ENCODE peak calls at places on chromosomes 2 and 18, in nine cellular contexts. M is stimulated activated naive B cell treated with anti-CD40 and anti-IgM and Interleukin-4, amounts not matched to agents 10 μg/mL and 1 μg/mL and 100 μg/mL, for 72 hours; D is NCI-H774; G is activated naive CD4-positive, alpha-beta T cell treated with Interleukin-2 at 50 U/mL for 16 hours; E is thoracic aorta; N is lower leg skin; O is astrocyte; S is anterior cingulate cortex; P is kidney epithelial cell. R is an unnamed sample.

GRCh38 chr2:214604861-214605260 is 194.0 kb downstream of the VWC2L start:
- DNase-seq in M (no peak), D (no peak), G (no peak), E (no peak), N (no peak), O (peak; percentile 90), S (no peak), P (no peak), R (no peak)

GRCh38 chr2:156321243-156321904 is 11.1 kb downstream of the NR4A2 start:
- DNase-seq in M (no peak), D (no peak), G (no peak), E (no peak), N (no peak), O (no peak), S (no peak), P (no peak), R (no peak)

GRCh38 chr2:216535454-216535995 is 36.9 kb downstream of the RPL37A start:
- DNase-seq in M (no peak), D (no peak), G (no peak), E (peak; percentile 61), N (peak; percentile 44), O (peak; percentile 95), S (no peak), P (peak; percentile 77), R (no peak)

GRCh38 chr2:150141241-150142001 is 346.0 kb downstream of the RND3 start:
- DNase-seq in M (no peak), D (no peak), G (no peak), E (no peak), N (no peak), O (no peak), S (no peak), P (no peak), R (no peak)

GRCh38 chr2:76080154-76080553 is 369.4 kb upstream of the GCFC2 start:
- DNase-seq in M (no peak), D (no peak), G (no peak), E (no peak), N (no peak), O (no peak), S (no peak), P (no peak), R (no peak)

GRCh38 chr2:138493334-138493733 is 8.2 kb upstream of the SPOPL start:
- DNase-seq in M (no peak), D (no peak), G (no peak), E (no peak), N (no peak), O (no peak), S (no peak), P (no peak), R (no peak)

GRCh38 chr2:28321426-28321825 is 71.2 kb upstream of the FOSL2 start:
- DNase-seq in M (no peak), D (no peak), G (no peak), E (no peak), N (no peak), O (peak; percentile 96), S (no peak), P (no peak), R (no peak)

GRCh38 chr2:111618577-111618930 is 265.4 kb downstream of the ANAPC1 start:
- DNase-seq in M (no peak), D (no peak), G (no peak), E (no peak), N (peak; percentile 46), O (no peak), S (no peak), P (peak; percentile 44), R (no peak)

GRCh38 chr18:12998332-12999060 is 7.3 kb downstream of the CEP192 start:
- DNase-seq in M (no peak), D (no peak), G (no peak), E (no peak), N (no peak), O (no peak), S (no peak), P (no peak), R (peak; percentile 73)

GRCh38 chr2:68357608-68358337 is 7.3 kb upstream of the PLEK start:
- DNase-seq in M (no peak), D (peak; percentile 48), G (no peak), E (no peak), N (no peak), O (peak; percentile 6), S (peak; percentile 9), P (no peak), R (peak; percentile 78)

GRCh38 chr18:22465859-22466602 is 48.3 kb upstream of the CTAGE1 start:
- DNase-seq in M (no peak), D (no peak), G (no peak), E (peak; percentile 48), N (peak; percentile 70), O (peak; percentile 98), S (no peak), P (peak; percentile 96), R (no peak)

GRCh38 chr2:37672104-37672869 is 845 bp upstream of the CDC42EP3 start:
- DNase-seq in M (peak; percentile 65), D (peak; percentile 58), G (peak; percentile 79), E (no peak), N (peak; percentile 34), O (peak; percentile 92), S (peak; percentile 36), P (peak; percentile 56), R (peak; percentile 93)

GRCh38 chr2:148303166-148303565 is 282.3 kb downstream of the MBD5 start:
- DNase-seq in M (no peak), D (no peak), G (no peak), E (no peak), N (no peak), O (no peak), S (peak; percentile 9), P (no peak), R (no peak)

GRCh38 chr2:131052741-131053263 is 40.5 kb downstream of the FAM168B start:
- DNase-seq in M (no peak), D (no peak), G (no peak), E (no peak), N (no peak), O (no peak), S (no peak), P (no peak), R (no peak)

GRCh38 chr2:12684471-12684936 is 32.2 kb upstream of the TRIB2 start:
- DNase-seq in M (no peak), D (no peak), G (no peak), E (no peak), N (no peak), O (peak; percentile 64), S (no peak), P (no peak), R (no peak)

GRCh38 chr2:195937173-195937572 is 131.5 kb downstream of the DNAH7 start:
- DNase-seq in M (no peak), D (no peak), G (no peak), E (no peak), N (no peak), O (no peak), S (no peak), P (no peak), R (no peak)

GRCh38 chr18:69484699-69485396 is 84.2 kb downstream of the DOK6 start:
- DNase-seq in M (no peak), D (no peak), G (no peak), E (no peak), N (no peak), O (peak; percentile 45), S (no peak), P (peak; percentile 2), R (peak; percentile 25)

GRCh38 chr2:20145497-20146193 is 79.3 kb downstream of the SDC1 start:
- DNase-seq in M (no peak), D (no peak), G (no peak), E (no peak), N (no peak), O (no peak), S (no peak), P (no peak), R (peak; percentile 79)

GRCh38 chr18:58416704-58417683 is 211.9 kb downstream of the ALPK2 start:
- DNase-seq in M (no peak), D (no peak), G (no peak), E (no peak), N (no peak), O (peak; percentile 76), S (no peak), P (no peak), R (no peak)

GRCh38 chr2:123688504-123688903 is 336.6 kb upstream of the CNTNAP5 start:
- DNase-seq in M (no peak), D (no peak), G (no peak), E (no peak), N (no peak), O (no peak), S (no peak), P (no peak), R (no peak)

GRCh38 chr2:137910641-137911040 is 53.6 kb upstream of the HNMT start:
- DNase-seq in M (no peak), D (no peak), G (no peak), E (no peak), N (no peak), O (no peak), S (no peak), P (no peak), R (peak; percentile 12)

GRCh38 chr2:5035134-5035533 is 657.0 kb upstream of the SOX11 start:
- DNase-seq in M (no peak), D (no peak), G (no peak), E (no peak), N (no peak), O (no peak), S (no peak), P (no peak), R (no peak)

GRCh38 chr2:127763776-127764175 is 47.2 kb downstream of the WDR33 start:
- DNase-seq in M (no peak), D (no peak), G (no peak), E (no peak), N (no peak), O (peak; percentile 35), S (no peak), P (no peak), R (no peak)

GRCh38 chr2:120469486-120469885 is 123.5 kb downstream of the INHBB start:
- DNase-seq in M (no peak), D (no peak), G (no peak), E (no peak), N (no peak), O (no peak), S (no peak), P (no peak), R (no peak)

GRCh38 chr2:37780097-37780676 is 108.7 kb upstream of the CDC42EP3 start:
- DNase-seq in M (no peak), D (no peak), G (no peak), E (no peak), N (no peak), O (peak; percentile 74), S (no peak), P (no peak), R (no peak)

GRCh38 chr2:231489990-231490389 is 25.7 kb upstream of the NCL start:
- DNase-seq in M (peak; percentile 46), D (no peak), G (peak; percentile 12), E (no peak), N (no peak), O (no peak), S (no peak), P (no peak), R (no peak)

GRCh38 chr2:64284751-64285150 is 140.5 kb upstream of the PELI1 start:
- DNase-seq in M (no peak), D (no peak), G (no peak), E (no peak), N (no peak), O (no peak), S (no peak), P (no peak), R (no peak)

GRCh38 chr2:7609556-7610323 is 692.5 kb downstream of the RNF144A start:
- DNase-seq in M (peak; percentile 15), D (no peak), G (no peak), E (no peak), N (no peak), O (no peak), S (peak; percentile 15), P (no peak), R (peak; percentile 65)